ENCODE peak calls at places on chromosomes 6 and 20, in five cellular contexts. One of them, this sample, is unnamed.

GRCh38 chr20:32456869-32457421 is 98.8 kb downstream of the ASXL1 start:
- DNase-seq in right lobe of liver: peak; percentile 53
- DNase-seq in ovary: peak; percentile 62
- DNase-seq in tibial nerve: no peak
- DNase-seq in adrenal gland: no peak
- DNase-seq in this sample: no peak

GRCh38 chr20:31695849-31696804 is 26.5 kb downstream of the BCL2L1 start:
- DNase-seq in right lobe of liver: peak; percentile 81
- DNase-seq in ovary: no peak
- DNase-seq in tibial nerve: no peak
- DNase-seq in adrenal gland: peak; percentile 83
- DNase-seq in this sample: no peak

GRCh38 chr20:8587246-8587645 is 455.2 kb downstream of the PLCB1 start:
- DNase-seq in right lobe of liver: no peak
- DNase-seq in ovary: no peak
- DNase-seq in tibial nerve: no peak
- DNase-seq in adrenal gland: no peak
- DNase-seq in this sample: no peak

GRCh38 chr6:84469144-84469543 is 241.7 kb upstream of the CEP162 start:
- DNase-seq in right lobe of liver: no peak
- DNase-seq in ovary: no peak
- DNase-seq in tibial nerve: no peak
- DNase-seq in adrenal gland: no peak
- DNase-seq in this sample: no peak

GRCh38 chr6:51827580-51827979 is 259.8 kb downstream of the PKHD1 start:
- DNase-seq in right lobe of liver: no peak
- DNase-seq in ovary: no peak
- DNase-seq in tibial nerve: no peak
- DNase-seq in adrenal gland: no peak
- DNase-seq in this sample: no peak

GRCh38 chr6:82385546-82385945 is 21.9 kb downstream of the TPBG start:
- DNase-seq in right lobe of liver: no peak
- DNase-seq in ovary: no peak
- DNase-seq in tibial nerve: no peak
- DNase-seq in adrenal gland: no peak
- DNase-seq in this sample: no peak

GRCh38 chr6:64930664-64931063 is 776.4 kb downstream of the EYS start:
- DNase-seq in right lobe of liver: no peak
- DNase-seq in ovary: no peak
- DNase-seq in tibial nerve: no peak
- DNase-seq in adrenal gland: no peak
- DNase-seq in this sample: no peak

GRCh38 chr6:30231067-30231466 is 17.9 kb upstream of the TRIM26 start:
- DNase-seq in right lobe of liver: no peak
- DNase-seq in ovary: no peak
- DNase-seq in tibial nerve: no peak
- DNase-seq in adrenal gland: no peak
- DNase-seq in this sample: no peak

GRCh38 chr6:109713097-109713496 is 22.0 kb downstream of the FIG4 start:
- DNase-seq in right lobe of liver: no peak
- DNase-seq in ovary: no peak
- DNase-seq in tibial nerve: no peak
- DNase-seq in adrenal gland: no peak
- DNase-seq in this sample: no peak

GRCh38 chr20:20233041-20233514 is 134.8 kb upstream of the INSM1 start:
- DNase-seq in right lobe of liver: no peak
- DNase-seq in ovary: no peak
- DNase-seq in tibial nerve: no peak
- DNase-seq in adrenal gland: no peak
- DNase-seq in this sample: no peak

GRCh38 chr20:7523288-7523687 is 417.0 kb downstream of the HAO1 start:
- DNase-seq in right lobe of liver: no peak
- DNase-seq in ovary: no peak
- DNase-seq in tibial nerve: no peak
- DNase-seq in adrenal gland: no peak
- DNase-seq in this sample: no peak

GRCh38 chr20:10800288-10800687 is 126.5 kb upstream of the JAG1 start:
- DNase-seq in right lobe of liver: no peak
- DNase-seq in ovary: no peak
- DNase-seq in tibial nerve: no peak
- DNase-seq in adrenal gland: no peak
- DNase-seq in this sample: no peak

GRCh38 chr6:114187563-114187962 is 155.3 kb downstream of the HS3ST5 start:
- DNase-seq in right lobe of liver: no peak
- DNase-seq in ovary: no peak
- DNase-seq in tibial nerve: no peak
- DNase-seq in adrenal gland: no peak
- DNase-seq in this sample: no peak

GRCh38 chr20:50083034-50083433 is 29.9 kb downstream of the UBE2V1 start:
- DNase-seq in right lobe of liver: no peak
- DNase-seq in ovary: peak; percentile 8
- DNase-seq in tibial nerve: no peak
- DNase-seq in adrenal gland: no peak
- DNase-seq in this sample: no peak

GRCh38 chr6:39416728-39417127 is 94.2 kb upstream of the KCNK16 start:
- DNase-seq in right lobe of liver: no peak
- DNase-seq in ovary: no peak
- DNase-seq in tibial nerve: no peak
- DNase-seq in adrenal gland: peak; percentile 28
- DNase-seq in this sample: no peak

GRCh38 chr20:60627751-60628565 is 624.1 kb upstream of the CDH4 start:
- DNase-seq in right lobe of liver: no peak
- DNase-seq in ovary: no peak
- DNase-seq in tibial nerve: no peak
- DNase-seq in adrenal gland: no peak
- DNase-seq in this sample: no peak

GRCh38 chr20:44908987-44909871 is 631 bp upstream of the PABPC1L start:
- DNase-seq in right lobe of liver: no peak
- DNase-seq in ovary: no peak
- DNase-seq in tibial nerve: no peak
- DNase-seq in adrenal gland: no peak
- DNase-seq in this sample: no peak

GRCh38 chr6:6495851-6496250 is 92.7 kb upstream of the LY86 start:
- DNase-seq in right lobe of liver: no peak
- DNase-seq in ovary: no peak
- DNase-seq in tibial nerve: no peak
- DNase-seq in adrenal gland: no peak
- DNase-seq in this sample: no peak

GRCh38 chr20:51696304-51697118 is 71.7 kb downstream of the ATP9A start:
- DNase-seq in right lobe of liver: no peak
- DNase-seq in ovary: no peak
- DNase-seq in tibial nerve: no peak
- DNase-seq in adrenal gland: no peak
- DNase-seq in this sample: no peak

GRCh38 chr20:2840967-2841531 is 504 bp downstream of the VPS16 start:
- DNase-seq in right lobe of liver: no peak
- DNase-seq in ovary: peak; percentile 62
- DNase-seq in tibial nerve: peak; percentile 40
- DNase-seq in adrenal gland: peak; percentile 69
- DNase-seq in this sample: peak; percentile 45

GRCh38 chr6:112935402-112936078 is 588.4 kb downstream of the RFPL4B start:
- DNase-seq in right lobe of liver: no peak
- DNase-seq in ovary: no peak
- DNase-seq in tibial nerve: no peak
- DNase-seq in adrenal gland: no peak
- DNase-seq in this sample: no peak

GRCh38 chr20:34570859-34571306 is 12.4 kb downstream of the MAP1LC3A start:
- DNase-seq in right lobe of liver: no peak
- DNase-seq in ovary: no peak
- DNase-seq in tibial nerve: no peak
- DNase-seq in adrenal gland: no peak
- DNase-seq in this sample: no peak

GRCh38 chr6:163489584-163489983 is 75.1 kb downstream of the QKI start:
- DNase-seq in right lobe of liver: no peak
- DNase-seq in ovary: no peak
- DNase-seq in tibial nerve: no peak
- DNase-seq in adrenal gland: no peak
- DNase-seq in this sample: no peak

GRCh38 chr6:114364295-114364694 is 21.5 kb upstream of the HS3ST5 start:
- DNase-seq in right lobe of liver: no peak
- DNase-seq in ovary: no peak
- DNase-seq in tibial nerve: no peak
- DNase-seq in adrenal gland: no peak
- DNase-seq in this sample: no peak

DNA sequence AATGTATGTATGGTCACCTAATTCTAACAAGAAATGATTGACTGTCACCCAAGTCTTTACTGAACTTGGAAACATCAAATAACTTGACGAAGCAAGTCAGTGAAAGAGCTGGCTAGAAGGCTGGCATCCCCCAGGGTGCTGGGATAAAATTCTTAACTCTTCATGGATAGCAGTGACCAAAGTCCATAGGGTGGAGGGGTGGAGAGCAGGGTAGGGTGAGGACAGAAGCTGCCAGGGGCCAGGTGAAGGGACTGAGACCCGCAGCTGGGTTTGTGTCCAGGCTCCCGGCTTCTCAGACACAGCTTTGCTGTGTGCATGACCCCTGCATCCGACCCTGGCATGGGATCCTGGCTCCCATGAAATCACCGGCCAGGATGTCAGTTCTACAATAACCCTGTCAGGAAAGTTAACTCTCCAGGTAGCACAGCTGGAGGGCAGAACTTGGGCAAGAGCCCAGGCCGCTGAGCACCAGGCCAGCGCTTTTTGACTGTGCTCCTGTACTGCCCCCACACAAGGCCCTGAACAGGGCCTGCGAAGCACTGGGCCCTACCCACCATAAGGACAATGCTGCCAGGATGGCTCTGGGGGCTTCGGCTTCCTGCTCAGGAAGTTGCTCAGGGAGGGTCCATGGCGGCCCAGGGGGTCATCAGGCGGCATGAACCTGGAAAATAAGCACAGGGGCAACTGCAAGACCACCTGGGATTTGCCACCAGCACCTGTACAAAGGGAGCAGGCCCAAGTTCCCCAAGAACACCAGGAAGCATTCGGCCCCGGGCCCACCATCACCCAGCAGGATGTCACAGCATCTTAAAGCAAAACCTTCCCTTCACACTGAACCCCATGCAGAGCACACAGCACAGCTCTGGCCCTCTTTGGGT is 32.5 kb downstream of the ZC3H12D start:
- DNase-seq in right lobe of liver: no peak
- DNase-seq in ovary: no peak
- DNase-seq in tibial nerve: no peak
- DNase-seq in adrenal gland: no peak
- DNase-seq in this sample: no peak
- TF ChIP-seq POLR2A in right lobe of liver: no peak
- TF ChIP-seq POLR2A in ovary: no peak
- TF ChIP-seq POLR2A in tibial nerve: no peak
- TF ChIP-seq POLR2A in adrenal gland: no peak
- TF ChIP-seq POLR2A in this sample: no peak

GRCh38 chr6:42326248-42326647 is 108.6 kb upstream of the MRPS10 start:
- DNase-seq in right lobe of liver: no peak
- DNase-seq in ovary: no peak
- DNase-seq in tibial nerve: no peak
- DNase-seq in adrenal gland: no peak
- DNase-seq in this sample: no peak

GRCh38 chr6:42320762-42321161 is 103.1 kb upstream of the MRPS10 start:
- DNase-seq in right lobe of liver: no peak
- DNase-seq in ovary: no peak
- DNase-seq in tibial nerve: no peak
- DNase-seq in adrenal gland: no peak
- DNase-seq in this sample: no peak

GRCh38 chr6:42321976-42322375 is 104.3 kb upstream of the MRPS10 start:
- DNase-seq in right lobe of liver: no peak
- DNase-seq in ovary: no peak
- DNase-seq in tibial nerve: no peak
- DNase-seq in adrenal gland: no peak
- DNase-seq in this sample: no peak

GRCh38 chr6:42318485-42318884 is 100.8 kb upstream of the MRPS10 start:
- DNase-seq in right lobe of liver: no peak
- DNase-seq in ovary: no peak
- DNase-seq in tibial nerve: no peak
- DNase-seq in adrenal gland: no peak
- DNase-seq in this sample: no peak

GRCh38 chr6:42322676-42323075 is 105.0 kb upstream of the MRPS10 start:
- DNase-seq in right lobe of liver: no peak
- DNase-seq in ovary: no peak
- DNase-seq in tibial nerve: no peak
- DNase-seq in adrenal gland: no peak
- DNase-seq in this sample: no peak
- TF ChIP-seq CTCF in right lobe of liver: no peak
- TF ChIP-seq CTCF in ovary: no peak
- TF ChIP-seq CTCF in tibial nerve: no peak
- TF ChIP-seq CTCF in adrenal gland: no peak
- TF ChIP-seq CTCF in this sample: no peak

GRCh38 chr6:33419580-33420492 is at the start of gene SYNGAP1:
- DNase-seq in right lobe of liver: no peak
- DNase-seq in ovary: peak; percentile 88
- DNase-seq in tibial nerve: peak; percentile 65
- DNase-seq in adrenal gland: peak; percentile 80
- DNase-seq in this sample: no peak

GRCh38 chr6:33416386-33417126 is 1.4 kb downstream of the CUTA start:
- DNase-seq in right lobe of liver: no peak
- DNase-seq in ovary: peak; percentile 21
- DNase-seq in tibial nerve: no peak
- DNase-seq in adrenal gland: no peak
- DNase-seq in this sample: no peak

GRCh38 chr6:33417127-33417902 is 592 bp downstream of the CUTA start:
- DNase-seq in right lobe of liver: no peak
- DNase-seq in ovary: peak; percentile 43
- DNase-seq in tibial nerve: no peak
- DNase-seq in adrenal gland: peak; percentile 64
- DNase-seq in this sample: no peak

GRCh38 chr6:33418690-33419291 is 884 bp upstream of the CUTA start:
- DNase-seq in right lobe of liver: no peak
- DNase-seq in ovary: peak; percentile 35
- DNase-seq in tibial nerve: no peak
- DNase-seq in adrenal gland: no peak
- DNase-seq in this sample: no peak

DNA sequence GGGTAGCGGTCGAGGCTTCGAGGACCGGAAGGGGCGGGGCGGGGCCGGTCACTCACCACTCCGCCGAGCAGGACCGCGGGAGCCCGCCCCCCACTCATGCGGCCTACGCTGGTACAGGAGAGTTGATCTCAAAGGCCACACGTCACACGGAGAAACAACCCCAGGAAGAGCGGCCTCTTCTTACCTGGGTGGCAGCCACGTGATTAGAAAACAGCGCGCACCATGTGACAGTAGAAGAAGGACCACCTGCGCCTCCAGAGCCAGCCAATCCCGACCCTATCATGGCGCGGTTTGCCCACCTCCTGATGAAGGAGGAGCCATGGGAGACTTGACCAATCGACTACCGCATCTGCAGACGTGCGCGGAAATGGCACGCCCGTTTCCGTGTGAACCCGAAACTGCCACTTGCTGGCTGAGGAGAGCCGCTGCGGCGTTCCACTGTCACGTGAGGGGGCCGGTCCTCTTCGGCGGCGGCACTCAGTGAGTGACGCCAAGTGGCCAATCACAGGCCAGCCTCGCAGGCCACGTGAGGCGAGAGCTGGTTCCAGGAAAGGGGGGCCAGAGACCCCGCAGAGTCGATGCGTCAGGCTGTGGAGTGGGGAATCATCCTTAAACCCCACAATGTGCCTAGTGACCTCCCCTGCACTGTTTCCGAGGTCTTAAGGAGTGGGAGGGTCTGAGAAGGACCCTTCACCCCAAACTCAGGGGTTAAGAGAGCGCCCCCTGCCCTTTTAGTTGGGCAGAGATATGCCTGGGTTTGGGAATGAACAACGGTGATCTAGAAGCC is at the start of gene CUTA:
- DNase-seq in right lobe of liver: peak; percentile 100
- DNase-seq in ovary: peak; percentile 99
- DNase-seq in tibial nerve: peak; percentile 96
- DNase-seq in adrenal gland: peak; percentile 100
- DNase-seq in this sample: peak; percentile 100
- TF ChIP-seq POLR2A in right lobe of liver: peak; percentile 55
- TF ChIP-seq POLR2A in ovary: peak; percentile 97
- TF ChIP-seq POLR2A in tibial nerve: peak; percentile 76
- TF ChIP-seq POLR2A in adrenal gland: peak; percentile 83
- TF ChIP-seq POLR2A in this sample: no peak

GRCh38 chr6:42021847-42022754 is 28.2 kb upstream of the TAF8 start:
- DNase-seq in right lobe of liver: no peak
- DNase-seq in ovary: no peak
- DNase-seq in tibial nerve: no peak
- DNase-seq in adrenal gland: no peak
- DNase-seq in this sample: no peak
- TF ChIP-seq CTCF in right lobe of liver: no peak
- TF ChIP-seq CTCF in ovary: no peak
- TF ChIP-seq CTCF in tibial nerve: no peak
- TF ChIP-seq CTCF in adrenal gland: no peak
- TF ChIP-seq CTCF in this sample: no peak

This sample was measured in body of pancreas.